ENCODE peak calls at places on chromosome 11, in five cellular contexts. U is progenitor cell of endocrine pancreas; H is naive thymus-derived CD4-positive, alpha-beta T cell; R is transverse colon; W is hypothalamus. E is an unnamed sample.

GRCh38 chr11:125401746-125402145 is 94.3 kb downstream of the FEZ1 start:
- DNase-seq in U (no peak), H (no peak), R (no peak), W (no peak), E (peak)

GRCh38 chr11:69925366-69926196 is 106.4 kb upstream of the FGF3 start:
- DNase-seq in U (no peak), H (no peak), R (no peak), W (no peak), E (no peak)

GRCh38 chr11:76265771-76266241 is 59.5 kb upstream of the WNT11 start:
- DNase-seq in U (no peak), H (no peak), R (no peak), W (no peak), E (no peak)

GRCh38 chr11:19508166-19508565 is 204.5 kb upstream of the NAV2 start:
- DNase-seq in U (no peak), H (no peak), R (peak), W (no peak), E (no peak)

GRCh38 chr11:131688056-131688693 is 317.8 kb downstream of the NTM start:
- DNase-seq in U (peak), H (no peak), R (peak), W (no peak), E (peak)

GRCh38 chr11:112652786-112653390 is 308.3 kb upstream of the NCAM1 start:
- DNase-seq in U (no peak), H (no peak), R (no peak), W (no peak), E (no peak)

GRCh38 chr11:46429709-46430108 is 38.1 kb upstream of the CHRM4 start:
- DNase-seq in U (no peak), H (no peak), R (no peak), W (no peak), E (no peak)

GRCh38 chr11:120996973-120997372 is 26.9 kb upstream of the TBCEL start:
- DNase-seq in U (no peak), H (no peak), R (no peak), W (no peak), E (no peak)

GRCh38 chr11:15591112-15591537 is 476.4 kb downstream of the INSC start:
- DNase-seq in U (no peak), H (no peak), R (no peak), W (no peak), E (no peak)

GRCh38 chr11:27618591-27618990 is 81.7 kb downstream of the BDNF start:
- DNase-seq in U (no peak), H (no peak), R (no peak), W (no peak), E (no peak)

GRCh38 chr11:102780491-102780918 is at the start of gene MMP10:
- DNase-seq in U (no peak), H (no peak), R (no peak), W (no peak), E (peak)

GRCh38 chr11:2446590-2447252 is 1.9 kb downstream of the KCNQ1 start:
- DNase-seq in U (no peak), H (peak), R (no peak), W (no peak), E (no peak)

GRCh38 chr11:9315078-9315688 is 790 bp upstream of the TMEM41B start:
- DNase-seq in U (no peak), H (no peak), R (peak), W (peak), E (no peak)

GRCh38 chr11:75627879-75628668 is 40.8 kb downstream of the MAP6 start:
- DNase-seq in U (no peak), H (no peak), R (no peak), W (no peak), E (no peak)

GRCh38 chr11:102456381-102456780 is 3.8 kb upstream of the TMEM123 start:
- DNase-seq in U (no peak), H (no peak), R (no peak), W (no peak), E (no peak)

GRCh38 chr11:63920126-63920869 is 3.3 kb upstream of the RCOR2 start:
- DNase-seq in U (no peak), H (no peak), R (peak), W (no peak), E (no peak)

GRCh38 chr11:3002871-3003270 is 10.7 kb upstream of the NAP1L4 start:
- DNase-seq in U (no peak), H (no peak), R (no peak), W (no peak), E (peak)

GRCh38 chr11:80432051-80432450 is 991.2 kb upstream of the TENM4 start:
- DNase-seq in U (no peak), H (no peak), R (no peak), W (no peak), E (no peak)

GRCh38 chr11:31875861-31876625 is 64.9 kb upstream of the PAX6 start:
- DNase-seq in U (peak), H (no peak), R (no peak), W (no peak), E (no peak)

GRCh38 chr11:77351281-77351905 is 49.9 kb upstream of the GDPD4 start:
- DNase-seq in U (no peak), H (no peak), R (no peak), W (no peak), E (no peak)

GRCh38 chr11:119373917-119374631 is 7.4 kb downstream of the USP2 start:
- DNase-seq in U (peak), H (peak), R (peak), W (no peak), E (peak)

GRCh38 chr11:124415356-124415923 is 9.2 kb downstream of the OR8B4 start:
- DNase-seq in U (no peak), H (no peak), R (no peak), W (no peak), E (no peak)

GRCh38 chr11:77602385-77603105 is 12.8 kb downstream of the AQP11 start:
- DNase-seq in U (no peak), H (no peak), R (no peak), W (no peak), E (no peak)

GRCh38 chr11:72251614-72252013 is 7.6 kb upstream of the PHOX2A start:
- DNase-seq in U (no peak), H (no peak), R (no peak), W (no peak), E (no peak)

GRCh38 chr11:12810497-12810896 is 136.3 kb downstream of the TEAD1 start:
- DNase-seq in U (no peak), H (no peak), R (no peak), W (no peak), E (no peak)

GRCh38 chr11:70824590-70825300 is 426.4 kb downstream of the CTTN start:
- DNase-seq in U (no peak), H (no peak), R (no peak), W (no peak), E (no peak)

GRCh38 chr11:85076535-85077330 is 550.4 kb downstream of the DLG2 start:
- DNase-seq in U (no peak), H (no peak), R (no peak), W (no peak), E (no peak)

GRCh38 chr11:128190312-128190711 is 397.0 kb downstream of the ETS1 start:
- DNase-seq in U (no peak), H (no peak), R (no peak), W (no peak), E (no peak)

GRCh38 chr11:123798513-123799252 is 7.5 kb downstream of the OR6M1 start:
- DNase-seq in U (no peak), H (no peak), R (no peak), W (no peak), E (no peak)

GRCh38 chr11:45922425-45923082 is at the start of gene LARGE2:
- DNase-seq in U (no peak), H (no peak), R (peak), W (no peak), E (peak)

GRCh38 chr11:64659417-64660144 is 63.4 kb downstream of the NRXN2 start:
- DNase-seq in U (no peak), H (no peak), R (no peak), W (no peak), E (no peak)

GRCh38 chr11:46279393-46280099 is 2.1 kb downstream of the CREB3L1 start:
- DNase-seq in U (no peak), H (no peak), R (peak), W (no peak), E (no peak)

GRCh38 chr11:45234306-45235006 is 51.7 kb downstream of the SYT13 start:
- DNase-seq in U (no peak), H (no peak), R (no peak), W (no peak), E (no peak)